ENCODE peak calls at places on chromosomes 12 and 14, in seven cellular contexts. E is HEK293T, B is AG04450, U is NCI-H1105, O is stomach, K is NAMALWA, N is endothelial cell. D is an unnamed sample.

GRCh38 chr12:573226-573625 is 90.0 kb downstream of the NINJ2 start:
- DNase-seq in E (no peak), B (no peak), U (no peak), O (peak; percentile 11), K (no peak), N (no peak), D (no peak)

GRCh38 chr12:110546339-110546738 is 36.8 kb downstream of the PPTC7 start:
- DNase-seq in E (no peak), B (peak; percentile 61), U (no peak), O (no peak), K (no peak), N (no peak), D (peak; percentile 57)

GRCh38 chr14:77051101-77051500 is 22.6 kb upstream of the IRF2BPL start:
- DNase-seq in E (no peak), B (no peak), U (no peak), O (peak; percentile 60), K (no peak), N (no peak), D (no peak)

GRCh38 chr12:104722541-104723534 is 235.3 kb downstream of the SLC41A2 start:
- DNase-seq in E (no peak), B (no peak), U (no peak), O (no peak), K (no peak), N (no peak), D (no peak)

GRCh38 chr12:126668538-126668937 is 1598.4 kb upstream of the TMEM132C start:
- DNase-seq in E (no peak), B (no peak), U (no peak), O (no peak), K (no peak), N (no peak), D (no peak)

GRCh38 chr14:101757064-101757838 is 4.3 kb upstream of the PPP2R5C start:
- DNase-seq in E (no peak), B (no peak), U (no peak), O (no peak), K (no peak), N (no peak), D (no peak)

GRCh38 chr12:104219908-104220404 is 4.4 kb downstream of the TXNRD1 start:
- DNase-seq in E (peak; percentile 37), B (no peak), U (peak; percentile 80), O (peak; percentile 55), K (no peak), N (no peak), D (peak; percentile 78)

GRCh38 chr14:68789798-68790655 is 2.8 kb downstream of the ZFP36L1 start:
- DNase-seq in E (no peak), B (no peak), U (no peak), O (peak; percentile 40), K (no peak), N (no peak), D (no peak)

GRCh38 chr14:89221109-89221508 is 195.9 kb downstream of the FOXN3 start:
- DNase-seq in E (no peak), B (peak; percentile 20), U (no peak), O (no peak), K (peak; percentile 5), N (no peak), D (peak; percentile 25)

GRCh38 chr12:107512391-107512790 is 173.2 kb upstream of the PWP1 start:
- DNase-seq in E (no peak), B (no peak), U (no peak), O (no peak), K (no peak), N (no peak), D (no peak)